ENCODE peak calls at places on chromosomes 16 and 17, in ten cellular contexts. One of them, this sample, is unnamed.

GRCh38 chr17:64115871-64116534 is 13.9 kb downstream of the ERN1 start:
- DNase-seq in H9: no peak
- DNase-seq in A549: peak
- DNase-seq in AG04450: peak
- DNase-seq in upper lobe of right lung: no peak
- DNase-seq in pancreas: peak
- DNase-seq in psoas muscle: no peak
- DNase-seq in breast epithelium: no peak
- DNase-seq in substantia nigra: no peak
- DNase-seq in lung: no peak
- DNase-seq in this sample: no peak

GRCh38 chr16:17261197-17261858 is 209.4 kb downstream of the XYLT1 start:
- DNase-seq in H9: no peak
- DNase-seq in A549: no peak
- DNase-seq in AG04450: no peak
- DNase-seq in upper lobe of right lung: no peak
- DNase-seq in pancreas: no peak
- DNase-seq in psoas muscle: no peak
- DNase-seq in breast epithelium: no peak
- DNase-seq in substantia nigra: no peak
- DNase-seq in lung: no peak
- DNase-seq in this sample: no peak

GRCh38 chr16:22688463-22688862 is 125.5 kb upstream of the HS3ST2 start:
- DNase-seq in H9: no peak
- DNase-seq in A549: no peak
- DNase-seq in AG04450: no peak
- DNase-seq in upper lobe of right lung: no peak
- DNase-seq in pancreas: no peak
- DNase-seq in psoas muscle: no peak
- DNase-seq in breast epithelium: no peak
- DNase-seq in substantia nigra: no peak
- DNase-seq in lung: no peak
- DNase-seq in this sample: no peak

GRCh38 chr17:3827124-3827773 is 18.8 kb downstream of the NCBP3 start:
- DNase-seq in H9: peak
- DNase-seq in A549: peak
- DNase-seq in AG04450: no peak
- DNase-seq in upper lobe of right lung: no peak
- DNase-seq in pancreas: peak
- DNase-seq in psoas muscle: no peak
- DNase-seq in breast epithelium: no peak
- DNase-seq in substantia nigra: peak
- DNase-seq in lung: peak
- DNase-seq in this sample: peak

GRCh38 chr17:19263621-19264010 is 26.4 kb downstream of the EPN2 start:
- DNase-seq in H9: no peak
- DNase-seq in A549: no peak
- DNase-seq in AG04450: no peak
- DNase-seq in upper lobe of right lung: no peak
- DNase-seq in pancreas: no peak
- DNase-seq in psoas muscle: peak
- DNase-seq in breast epithelium: no peak
- DNase-seq in substantia nigra: no peak
- DNase-seq in lung: no peak
- DNase-seq in this sample: no peak

GRCh38 chr17:62901544-62901943 is 64.5 kb upstream of the TANC2 start:
- DNase-seq in H9: no peak
- DNase-seq in A549: no peak
- DNase-seq in AG04450: no peak
- DNase-seq in upper lobe of right lung: no peak
- DNase-seq in pancreas: no peak
- DNase-seq in psoas muscle: no peak
- DNase-seq in breast epithelium: no peak
- DNase-seq in substantia nigra: no peak
- DNase-seq in lung: no peak
- DNase-seq in this sample: no peak

GRCh38 chr16:975313-975690 is 4.5 kb upstream of the LMF1 start:
- DNase-seq in H9: no peak
- DNase-seq in A549: no peak
- DNase-seq in AG04450: no peak
- DNase-seq in upper lobe of right lung: no peak
- DNase-seq in pancreas: no peak
- DNase-seq in psoas muscle: no peak
- DNase-seq in breast epithelium: no peak
- DNase-seq in substantia nigra: no peak
- DNase-seq in lung: no peak
- DNase-seq in this sample: no peak

GRCh38 chr16:4511441-4512082 is 27.0 kb downstream of the CDIP1 start:
- DNase-seq in H9: peak
- DNase-seq in A549: peak
- DNase-seq in AG04450: no peak
- DNase-seq in upper lobe of right lung: no peak
- DNase-seq in pancreas: peak
- DNase-seq in psoas muscle: no peak
- DNase-seq in breast epithelium: no peak
- DNase-seq in substantia nigra: peak
- DNase-seq in lung: peak
- DNase-seq in this sample: no peak

GRCh38 chr16:2156025-2156848 is 655 bp downstream of the TRAF7 start:
- DNase-seq in H9: no peak
- DNase-seq in A549: no peak
- DNase-seq in AG04450: no peak
- DNase-seq in upper lobe of right lung: no peak
- DNase-seq in pancreas: peak
- DNase-seq in psoas muscle: no peak
- DNase-seq in breast epithelium: no peak
- DNase-seq in substantia nigra: peak
- DNase-seq in lung: no peak
- DNase-seq in this sample: no peak

GRCh38 chr16:69204106-69204655 is 17.2 kb downstream of the SNTB2 start:
- DNase-seq in H9: no peak
- DNase-seq in A549: no peak
- DNase-seq in AG04450: no peak
- DNase-seq in upper lobe of right lung: no peak
- DNase-seq in pancreas: no peak
- DNase-seq in psoas muscle: no peak
- DNase-seq in breast epithelium: no peak
- DNase-seq in substantia nigra: no peak
- DNase-seq in lung: no peak
- DNase-seq in this sample: no peak

GRCh38 chr17:39617446-39618251 is 9.1 kb upstream of the PPP1R1B start:
- DNase-seq in H9: no peak
- DNase-seq in A549: peak
- DNase-seq in AG04450: no peak
- DNase-seq in upper lobe of right lung: peak
- DNase-seq in pancreas: peak
- DNase-seq in psoas muscle: peak
- DNase-seq in breast epithelium: peak
- DNase-seq in substantia nigra: peak
- DNase-seq in lung: peak
- DNase-seq in this sample: peak

GRCh38 chr17:41082565-41083136 is 1.3 kb upstream of the KRTAP4-7 start:
- DNase-seq in H9: no peak
- DNase-seq in A549: peak
- DNase-seq in AG04450: no peak
- DNase-seq in upper lobe of right lung: no peak
- DNase-seq in pancreas: no peak
- DNase-seq in psoas muscle: no peak
- DNase-seq in breast epithelium: no peak
- DNase-seq in substantia nigra: no peak
- DNase-seq in lung: no peak
- DNase-seq in this sample: no peak

GRCh38 chr16:89121691-89122321 is 28.2 kb downstream of the ACSF3 start:
- DNase-seq in H9: no peak
- DNase-seq in A549: no peak
- DNase-seq in AG04450: no peak
- DNase-seq in upper lobe of right lung: no peak
- DNase-seq in pancreas: no peak
- DNase-seq in psoas muscle: peak
- DNase-seq in breast epithelium: no peak
- DNase-seq in substantia nigra: no peak
- DNase-seq in lung: no peak
- DNase-seq in this sample: no peak

GRCh38 chr16:89120921-89121351 is 27.3 kb downstream of the ACSF3 start:
- DNase-seq in H9: no peak
- DNase-seq in A549: no peak
- DNase-seq in AG04450: no peak
- DNase-seq in upper lobe of right lung: peak
- DNase-seq in pancreas: no peak
- DNase-seq in psoas muscle: peak
- DNase-seq in breast epithelium: no peak
- DNase-seq in substantia nigra: no peak
- DNase-seq in lung: no peak
- DNase-seq in this sample: no peak

GRCh38 chr16:89123831-89124100 is 30.1 kb downstream of the ACSF3 start:
- DNase-seq in H9: no peak
- DNase-seq in A549: no peak
- DNase-seq in AG04450: no peak
- DNase-seq in upper lobe of right lung: peak
- DNase-seq in pancreas: no peak
- DNase-seq in psoas muscle: no peak
- DNase-seq in breast epithelium: no peak
- DNase-seq in substantia nigra: no peak
- DNase-seq in lung: no peak
- DNase-seq in this sample: no peak

GRCh38 chr16:89123001-89123830 is 29.6 kb downstream of the ACSF3 start:
- DNase-seq in H9: no peak
- DNase-seq in A549: no peak
- DNase-seq in AG04450: no peak
- DNase-seq in upper lobe of right lung: peak
- DNase-seq in pancreas: no peak
- DNase-seq in psoas muscle: peak
- DNase-seq in breast epithelium: no peak
- DNase-seq in substantia nigra: no peak
- DNase-seq in lung: no peak
- DNase-seq in this sample: no peak

DNA sequence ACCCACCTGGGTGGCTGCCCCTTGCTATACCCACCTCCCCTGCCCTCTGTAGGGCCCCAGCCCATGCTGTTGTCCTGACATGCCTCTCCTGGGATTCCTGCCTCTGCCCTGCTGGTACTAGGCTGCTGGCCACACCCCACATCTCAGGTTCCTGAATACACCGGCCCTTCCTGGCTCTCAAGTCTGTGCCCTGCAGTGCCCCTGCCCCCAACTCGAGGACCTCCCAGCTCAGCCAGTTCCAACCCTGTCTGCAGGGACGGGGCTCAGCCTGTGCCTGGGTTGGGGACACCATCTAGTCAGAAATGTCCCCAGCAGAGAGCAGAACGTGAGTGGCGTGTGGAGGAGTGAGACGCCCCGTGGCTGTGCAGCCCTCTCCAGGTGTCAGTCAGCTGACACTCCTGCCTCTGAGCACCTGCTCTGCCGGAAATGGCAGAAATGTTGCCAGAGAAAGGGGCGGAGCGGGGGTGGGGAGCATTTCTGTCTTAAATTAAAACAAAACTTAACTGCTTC is 28.7 kb downstream of the ACSF3 start:
- DNase-seq in H9: no peak
- DNase-seq in A549: no peak
- DNase-seq in AG04450: no peak
- DNase-seq in upper lobe of right lung: peak
- DNase-seq in pancreas: no peak
- DNase-seq in psoas muscle: peak
- DNase-seq in breast epithelium: no peak
- DNase-seq in substantia nigra: no peak
- DNase-seq in lung: peak
- DNase-seq in this sample: peak
- H3K27ac ChIP-seq in H9: no peak
- H3K27ac ChIP-seq in A549: no peak
- H3K27ac ChIP-seq in AG04450: no peak
- H3K27ac ChIP-seq in upper lobe of right lung: no peak
- H3K27ac ChIP-seq in pancreas: no peak
- H3K27ac ChIP-seq in psoas muscle: no peak
- H3K27ac ChIP-seq in breast epithelium: no peak
- H3K27ac ChIP-seq in substantia nigra: no peak
- H3K27ac ChIP-seq in lung: peak
- H3K27ac ChIP-seq in this sample: peak

GRCh38 chr17:81891303-81891552 is 158 bp downstream of the ALYREF start:
- DNase-seq in H9: no peak
- DNase-seq in A549: no peak
- DNase-seq in AG04450: no peak
- DNase-seq in upper lobe of right lung: no peak
- DNase-seq in pancreas: no peak
- DNase-seq in psoas muscle: no peak
- DNase-seq in breast epithelium: no peak
- DNase-seq in substantia nigra: no peak
- DNase-seq in lung: no peak
- DNase-seq in this sample: no peak
- H3K27ac ChIP-seq in H9: no peak
- H3K27ac ChIP-seq in A549: peak
- H3K27ac ChIP-seq in AG04450: no peak
- H3K27ac ChIP-seq in upper lobe of right lung: peak
- H3K27ac ChIP-seq in pancreas: peak
- H3K27ac ChIP-seq in psoas muscle: peak
- H3K27ac ChIP-seq in breast epithelium: peak
- H3K27ac ChIP-seq in substantia nigra: no peak
- H3K27ac ChIP-seq in lung: peak
- H3K27ac ChIP-seq in this sample: peak

DNA sequence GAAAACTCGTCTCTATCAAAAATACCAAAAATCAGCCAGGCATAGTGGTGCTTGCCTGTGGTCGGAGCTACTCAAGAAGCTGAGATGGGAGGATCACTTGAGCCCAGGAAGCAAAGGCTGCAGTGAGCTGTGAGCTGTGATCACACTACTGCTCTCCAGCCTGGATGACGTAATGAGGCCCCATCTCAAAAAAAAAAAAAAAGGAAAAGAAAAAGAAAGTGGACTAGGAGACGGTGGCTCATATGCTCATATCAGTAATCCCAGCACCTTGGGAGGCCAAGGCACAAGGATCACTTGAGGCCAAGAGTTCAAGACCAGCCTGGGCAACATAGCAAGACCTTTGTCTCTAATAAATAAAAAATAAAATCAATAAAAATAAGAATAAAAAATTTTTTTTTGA is 8.8 kb upstream of the SUMO2 start:
- DNase-seq in H9: no peak
- DNase-seq in A549: no peak
- DNase-seq in AG04450: no peak
- DNase-seq in upper lobe of right lung: no peak
- DNase-seq in pancreas: no peak
- DNase-seq in psoas muscle: no peak
- DNase-seq in breast epithelium: no peak
- DNase-seq in substantia nigra: no peak
- DNase-seq in lung: no peak
- DNase-seq in this sample: no peak
- H3K27ac ChIP-seq in H9: no peak
- H3K27ac ChIP-seq in A549: no peak
- H3K27ac ChIP-seq in AG04450: no peak
- H3K27ac ChIP-seq in upper lobe of right lung: no peak
- H3K27ac ChIP-seq in pancreas: no peak
- H3K27ac ChIP-seq in psoas muscle: no peak
- H3K27ac ChIP-seq in breast epithelium: no peak
- H3K27ac ChIP-seq in substantia nigra: no peak
- H3K27ac ChIP-seq in lung: no peak
- H3K27ac ChIP-seq in this sample: no peak

DNA sequence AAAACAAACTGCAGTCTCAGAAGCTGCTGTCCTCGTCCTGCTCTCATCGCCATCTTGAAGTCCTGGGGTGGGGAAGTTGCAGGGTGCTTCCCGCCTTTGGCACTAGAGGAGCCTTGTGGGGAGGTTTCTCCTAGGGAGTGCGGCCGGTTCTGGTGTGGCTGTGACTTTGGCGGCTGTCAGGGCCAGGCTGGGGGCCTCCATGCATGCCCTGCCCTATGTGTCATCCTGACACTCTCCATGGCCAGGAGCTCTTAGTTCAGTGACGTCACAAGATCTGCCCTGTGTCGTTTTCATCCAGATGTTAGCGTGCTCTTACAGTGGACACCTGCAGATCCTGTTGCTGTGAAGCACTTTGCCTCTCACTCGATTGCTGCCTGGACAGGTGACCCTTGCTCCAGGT is 49.6 kb downstream of the PLD6 start:
- DNase-seq in H9: no peak
- DNase-seq in A549: no peak
- DNase-seq in AG04450: no peak
- DNase-seq in upper lobe of right lung: no peak
- DNase-seq in pancreas: no peak
- DNase-seq in psoas muscle: no peak
- DNase-seq in breast epithelium: no peak
- DNase-seq in substantia nigra: no peak
- DNase-seq in lung: no peak
- DNase-seq in this sample: no peak
- H3K27ac ChIP-seq in H9: no peak
- H3K27ac ChIP-seq in A549: peak
- H3K27ac ChIP-seq in AG04450: peak
- H3K27ac ChIP-seq in upper lobe of right lung: no peak
- H3K27ac ChIP-seq in pancreas: no peak
- H3K27ac ChIP-seq in psoas muscle: peak
- H3K27ac ChIP-seq in breast epithelium: no peak
- H3K27ac ChIP-seq in substantia nigra: no peak
- H3K27ac ChIP-seq in lung: no peak
- H3K27ac ChIP-seq in this sample: no peak

This sample was measured in naive thymus-derived CD4-positive, alpha-beta T cell.